ENCODE peak calls at places on chromosomes 2 and 18, in nine cellular contexts. D is IMR-90, E is lower leg skin, U is HCT116, M is kidney, W is psoas muscle, C is GM12865, I is upper lobe of right lung, O is gastrocnemius medialis. L is an unnamed sample.

GRCh38 chr2:135563793-135564192 is 32.5 kb downstream of the R3HDM1 start:
- DNase-seq in E (no peak), U (no peak), D (peak), I (no peak), O (no peak), C (no peak), W (no peak), M (no peak), L (no peak)

GRCh38 chr2:26623541-26624497 is 17.3 kb downstream of the CIB4 start:
- DNase-seq in W (no peak), E (no peak), U (no peak), O (no peak), M (no peak), D (peak), C (no peak), I (peak), L (peak)

GRCh38 chr2:213129311-213129710 is 22.1 kb downstream of the IKZF2 start:
- DNase-seq in E (no peak), D (no peak), C (no peak), U (no peak), I (no peak), M (no peak), O (no peak), W (no peak), L (no peak)

GRCh38 chr18:62767321-62767720 is 52.0 kb downstream of the PHLPP1 start:
- DNase-seq in U (no peak), I (no peak), E (no peak), W (no peak), M (no peak), O (no peak), C (no peak), D (no peak), L (no peak)

GRCh38 chr2:232295971-232296370 is 82.6 kb upstream of the ALPP start:
- DNase-seq in M (no peak), D (no peak), C (no peak), O (no peak), E (no peak), I (no peak), U (no peak), W (no peak), L (no peak)

GRCh38 chr18:75654928-75655745 is 227.6 kb upstream of the SMIM21 start:
- DNase-seq in D (no peak), E (no peak), U (no peak), O (no peak), M (no peak), W (no peak), I (no peak), C (no peak), L (no peak)

GRCh38 chr18:48459471-48459870 is 50.3 kb upstream of the ZBTB7C start:
- DNase-seq in U (no peak), C (no peak), D (no peak), M (no peak), W (no peak), O (no peak), I (no peak), E (no peak), L (no peak)

GRCh38 chr18:51342815-51343214 is 145.3 kb upstream of the MEX3C start:
- DNase-seq in O (no peak), D (peak), U (no peak), C (no peak), M (no peak), E (no peak), I (no peak), W (no peak), L (no peak)

GRCh38 chr2:156918410-156918809 is 339.1 kb upstream of the GALNT5 start:
- DNase-seq in M (no peak), U (no peak), I (no peak), W (no peak), E (no peak), D (peak), C (no peak), O (no peak), L (no peak)

GRCh38 chr2:1717129-1717528 is 27.2 kb downstream of the PXDN start:
- DNase-seq in W (no peak), O (no peak), D (no peak), M (no peak), C (no peak), U (no peak), I (no peak), E (peak), L (peak)

GRCh38 chr2:36809046-36809445 is 112.5 kb downstream of the VIT start:
- DNase-seq in W (no peak), E (no peak), C (no peak), I (no peak), U (no peak), D (no peak), O (no peak), M (no peak), L (no peak)

GRCh38 chr2:239667431-239667985 is 266.7 kb upstream of the HDAC4 start:
- DNase-seq in D (no peak), C (no peak), U (no peak), W (no peak), O (no peak), E (no peak), I (no peak), M (no peak), L (no peak)

GRCh38 chr2:73830871-73831401 is 2.2 kb downstream of the STAMBP start:
- DNase-seq in C (no peak), I (no peak), M (no peak), E (no peak), W (no peak), D (peak), O (no peak), U (no peak), L (no peak)

GRCh38 chr2:191854385-191855372 is 7.8 kb upstream of the CAVIN2 start:
- DNase-seq in O (no peak), D (no peak), I (no peak), U (no peak), E (no peak), C (no peak), M (no peak), W (no peak), L (no peak)

GRCh38 chr18:6488956-6489355 is 74.2 kb upstream of the L3MBTL4 start:
- DNase-seq in D (peak), U (no peak), C (no peak), O (no peak), E (no peak), W (no peak), I (no peak), M (no peak), L (no peak)

GRCh38 chr2:71803398-71803797 is 344.3 kb downstream of the CYP26B1 start:
- DNase-seq in M (no peak), E (no peak), O (no peak), C (no peak), U (no peak), D (no peak), I (no peak), W (no peak), L (no peak)

GRCh38 chr2:71802556-71802955 is 345.1 kb downstream of the CYP26B1 start:
- DNase-seq in D (no peak), C (no peak), E (no peak), O (no peak), M (no peak), I (no peak), W (no peak), U (no peak), L (no peak)

GRCh38 chr2:71801969-71802368 is 345.7 kb downstream of the CYP26B1 start:
- DNase-seq in U (peak), C (peak), W (peak), I (no peak), M (no peak), D (peak), O (peak), E (peak), L (peak)

GRCh38 chr2:71806432-71806831 is 341.2 kb downstream of the CYP26B1 start:
- DNase-seq in E (no peak), D (no peak), W (no peak), O (no peak), M (no peak), I (no peak), U (no peak), C (peak), L (no peak)

DNA sequence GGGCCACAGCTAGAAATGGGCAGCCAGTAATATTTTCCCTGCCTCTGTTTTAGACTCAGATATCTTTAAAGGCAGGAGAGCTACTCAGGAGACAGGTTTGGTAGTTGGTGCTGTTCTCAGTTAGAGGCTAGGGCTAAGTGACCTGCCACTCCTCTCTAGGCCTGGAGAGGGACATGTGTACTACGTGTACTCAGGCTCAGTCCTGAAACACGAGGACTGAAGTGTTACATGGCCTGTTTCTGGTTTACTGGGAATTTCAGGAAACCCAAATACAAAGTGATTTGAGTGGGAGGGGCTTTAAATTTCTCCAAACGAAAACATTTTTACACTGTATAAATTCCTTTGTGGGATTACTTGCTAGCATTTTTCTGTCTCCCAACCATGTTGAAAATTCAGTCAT is 343.4 kb downstream of the CYP26B1 start:
- DNase-seq in E (no peak), O (no peak), M (no peak), I (no peak), U (no peak), D (no peak), W (no peak), C (no peak), L (no peak)
- TF ChIP-seq CTCF in E (no peak), O (no peak), M (no peak), I (no peak), U (no peak), D (no peak), W (peak), C (no peak), L (no peak)

GRCh38 chr2:108918941-108919341 is 70.1 kb downstream of the EDAR start:
- DNase-seq in D (no peak), M (no peak), U (no peak), W (no peak), I (peak), E (no peak), C (no peak), O (no peak), L (no peak)
- H3K4me3 ChIP-seq in D (no peak), M (no peak), U (no peak), W (no peak), I (no peak), E (no peak), C (no peak), O (no peak), L (no peak)

GRCh38 chr2:10287766-10288165 is 14.9 kb upstream of the HPCAL1 start:
- DNase-seq in M (no peak), D (no peak), I (peak), U (no peak), E (no peak), O (no peak), W (no peak), C (no peak), L (no peak)

GRCh38 chr2:10286216-10287037 is 16.3 kb upstream of the HPCAL1 start:
- DNase-seq in M (peak), D (no peak), C (no peak), E (no peak), I (peak), O (no peak), U (no peak), W (no peak), L (peak)

GRCh38 chr2:10285191-10285577 is 17.5 kb upstream of the HPCAL1 start:
- DNase-seq in U (no peak), O (no peak), W (no peak), C (no peak), E (no peak), M (no peak), I (no peak), D (no peak), L (no peak)

GRCh38 chr2:10284108-10284870 is 18.4 kb upstream of the HPCAL1 start:
- DNase-seq in E (no peak), C (no peak), I (peak), D (no peak), M (peak), O (no peak), U (no peak), W (no peak), L (no peak)

DNA sequence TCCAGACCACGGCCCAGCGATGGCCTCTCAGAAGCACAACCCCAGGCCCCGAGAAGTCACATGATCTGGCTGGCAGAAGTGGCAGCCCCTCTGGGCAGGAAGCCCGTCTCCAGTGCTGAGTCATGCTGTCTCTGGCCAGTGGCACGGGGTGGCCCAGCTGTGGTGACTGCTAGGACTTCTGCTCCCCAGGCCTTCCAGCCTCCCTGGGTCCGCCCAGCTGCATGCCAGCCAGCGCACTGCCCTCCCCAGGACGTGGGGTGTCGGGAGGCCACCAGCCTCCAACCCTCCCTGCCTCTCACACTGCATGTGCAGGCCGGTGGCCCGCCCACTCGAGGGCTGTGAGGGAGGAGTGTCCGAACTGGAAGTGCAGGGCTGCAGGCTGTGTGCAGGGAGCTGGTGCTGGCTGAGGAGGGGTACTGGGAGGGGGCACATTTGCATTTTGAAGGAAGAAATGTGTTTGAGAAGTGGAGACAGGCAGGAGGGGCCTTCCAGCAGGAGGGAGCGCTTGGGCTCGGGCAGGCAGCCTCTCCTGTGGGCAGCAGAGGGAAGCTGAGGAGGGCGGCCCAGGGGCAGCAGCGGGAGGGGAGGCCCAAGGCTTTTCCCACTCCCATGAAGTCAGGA is 17.0 kb upstream of the HPCAL1 start:
- DNase-seq in O (peak), D (peak), E (peak), I (peak), M (peak), W (peak), U (peak), C (no peak), L (peak)
- TF ChIP-seq CTCF in O (no peak), D (no peak), E (no peak), I (no peak), M (no peak), W (no peak), U (no peak), C (no peak), L (no peak)

GRCh38 chr18:3510896-3511295 is 60.9 kb downstream of the TGIF1 start:
- DNase-seq in D (no peak), W (no peak), O (no peak), E (no peak), C (no peak), I (no peak), U (no peak), M (no peak), L (no peak)

GRCh38 chr18:3511980-3512379 is 62.0 kb downstream of the TGIF1 start:
- DNase-seq in C (no peak), I (no peak), U (no peak), E (no peak), W (no peak), M (no peak), O (no peak), D (peak), L (no peak)

GRCh38 chr18:3510024-3510423 is 60.1 kb downstream of the TGIF1 start:
- DNase-seq in M (no peak), I (no peak), D (no peak), E (no peak), O (no peak), W (no peak), U (no peak), C (no peak), L (no peak)

GRCh38 chr18:3513481-3513880 is 63.5 kb downstream of the TGIF1 start:
- DNase-seq in U (no peak), D (no peak), C (peak), W (no peak), M (no peak), I (no peak), O (no peak), E (no peak), L (no peak)

GRCh38 chr18:3514312-3515216 is 64.6 kb downstream of the TGIF1 start:
- DNase-seq in D (no peak), E (no peak), O (no peak), W (no peak), I (no peak), M (no peak), C (no peak), U (no peak), L (no peak)
- H3K4me3 ChIP-seq in D (no peak), E (no peak), O (no peak), W (no peak), I (no peak), M (no peak), C (no peak), U (no peak), L (no peak)

GRCh38 chr2:35410431-35411061 is 945.0 kb upstream of the CRIM1 start:
- DNase-seq in E (no peak), D (peak), I (peak), W (peak), O (no peak), C (peak), U (no peak), M (no peak), L (no peak)

GRCh38 chr2:35409762-35410161 is 945.8 kb upstream of the CRIM1 start:
- DNase-seq in W (no peak), I (no peak), E (no peak), C (no peak), D (no peak), M (no peak), U (no peak), O (no peak), L (no peak)

GRCh38 chr2:35415282-35415681 is 940.3 kb upstream of the CRIM1 start:
- DNase-seq in D (no peak), I (no peak), W (no peak), C (no peak), O (no peak), E (no peak), U (no peak), M (no peak), L (no peak)
- TF ChIP-seq CTCF in D (no peak), I (no peak), W (no peak), C (peak), O (no peak), E (no peak), U (no peak), M (no peak), L (no peak)

GRCh38 chr2:43220229-43220981 is 6.0 kb downstream of the ZFP36L2 start:
- DNase-seq in U (no peak), D (peak), O (no peak), M (no peak), C (no peak), E (no peak), W (no peak), I (no peak), L (no peak)
- H3K4me3 ChIP-seq in U (peak), D (peak), O (peak), M (peak), C (peak), E (no peak), W (peak), I (peak), L (peak)

GRCh38 chr2:128293426-128293755 is 25.3 kb downstream of the HS6ST1 start:
- DNase-seq in I (no peak), W (no peak), U (no peak), C (no peak), M (peak), D (no peak), E (no peak), O (no peak), L (no peak)
- TF ChIP-seq CTCF in I (no peak), W (peak), U (no peak), C (no peak), M (no peak), D (no peak), E (no peak), O (no peak), L (no peak)

L was measured in tibial artery.